ENCODE peak calls at places on chromosomes 16 and 17, in eight cellular contexts. V is right lobe of liver, L is pancreas, D is small intestine, E is SK-N-SH, S is transverse colon, O is gastrocnemius medialis, U is HepG2. F is an unnamed sample.

GRCh38 chr17:38703742-38704644 is 1.1 kb upstream of the MLLT6 start:
- DNase-seq in O (peak; percentile 91), E (peak; percentile 80), L (peak; percentile 93), U (peak; percentile 100), D (peak; percentile 87), V (peak; percentile 92), S (peak; percentile 93), F (peak; percentile 90)

GRCh38 chr17:33072421-33073175 is 81.0 kb downstream of the SPACA3 start:
- DNase-seq in L (no peak), D (no peak), S (no peak), O (no peak), U (no peak), E (no peak), V (no peak), F (no peak)

GRCh38 chr17:18004345-18004744 is 31.7 kb downstream of the DRC3 start:
- DNase-seq in L (no peak), E (no peak), D (no peak), O (no peak), U (no peak), V (no peak), S (no peak), F (no peak)

GRCh38 chr17:64599187-64599676 is 62.9 kb downstream of the SMURF2 start:
- DNase-seq in D (peak; percentile 40), U (no peak), O (no peak), L (no peak), V (no peak), E (no peak), S (peak; percentile 29), F (no peak)

GRCh38 chr16:28982418-28982817 is 2.4 kb upstream of the LAT start:
- DNase-seq in O (no peak), D (no peak), S (no peak), L (peak; percentile 37), U (no peak), E (no peak), V (no peak), F (no peak)

GRCh38 chr16:11744075-11744470 is 1.4 kb upstream of the TXNDC11 start:
- DNase-seq in O (no peak), L (no peak), U (no peak), D (no peak), E (no peak), V (no peak), S (no peak), F (no peak)

GRCh38 chr17:50806141-50806643 is 29.2 kb upstream of the WFIKKN2 start:
- DNase-seq in L (peak; percentile 62), E (no peak), V (peak; percentile 91), U (peak; percentile 73), O (no peak), S (no peak), D (no peak), F (no peak)

GRCh38 chr17:67276075-67276474 is 31.1 kb upstream of the HELZ start:
- DNase-seq in S (no peak), V (no peak), L (no peak), U (peak; percentile 51), O (no peak), E (no peak), D (no peak), F (no peak)

GRCh38 chr16:27617678-27618077 is 67.7 kb downstream of the KATNIP start:
- DNase-seq in U (no peak), V (no peak), L (no peak), S (no peak), D (no peak), E (no peak), O (no peak), F (no peak)

GRCh38 chr17:73695035-73695738 is 50.9 kb upstream of the SDK2 start:
- DNase-seq in E (no peak), L (no peak), O (no peak), S (no peak), V (no peak), D (no peak), U (no peak), F (peak; percentile 48)

GRCh38 chr17:48812001-48812400 is 5.0 kb downstream of the TTLL6 start:
- DNase-seq in V (no peak), U (no peak), L (no peak), D (peak; percentile 58), E (no peak), S (no peak), O (no peak), F (no peak)

GRCh38 chr16:27500801-27501200 is 48.9 kb downstream of the GTF3C1 start:
- DNase-seq in V (no peak), U (no peak), O (no peak), S (no peak), E (no peak), L (no peak), D (no peak), F (no peak)

GRCh38 chr17:63544467-63545301 is 5.6 kb upstream of the DCAF7 start:
- DNase-seq in S (no peak), L (no peak), U (no peak), D (no peak), E (peak; percentile 22), V (peak; percentile 40), O (no peak), F (no peak)

GRCh38 chr17:64632193-64632592 is 29.9 kb downstream of the SMURF2 start:
- DNase-seq in E (no peak), L (no peak), U (no peak), O (no peak), S (no peak), D (no peak), V (no peak), F (no peak)

GRCh38 chr16:71628810-71629209 is 2.8 kb downstream of the MARVELD3 start:
- DNase-seq in S (no peak), D (peak; percentile 24), V (no peak), E (no peak), O (no peak), U (no peak), L (peak; percentile 42), F (no peak)

GRCh38 chr17:45006927-45007461 is 38.9 kb upstream of the C1QL1 start:
- DNase-seq in U (no peak), V (no peak), S (no peak), E (peak; percentile 50), L (no peak), O (no peak), D (no peak), F (no peak)

GRCh38 chr17:35214631-35215273 is 20.6 kb upstream of the SLC35G3 start:
- DNase-seq in U (no peak), E (no peak), S (no peak), V (no peak), D (peak; percentile 11), O (no peak), L (no peak), F (no peak)

GRCh38 chr17:14318109-14318905 is 17.4 kb downstream of the HS3ST3B1 start:
- DNase-seq in S (no peak), L (no peak), U (no peak), V (no peak), D (no peak), O (no peak), E (no peak), F (no peak)

DNA sequence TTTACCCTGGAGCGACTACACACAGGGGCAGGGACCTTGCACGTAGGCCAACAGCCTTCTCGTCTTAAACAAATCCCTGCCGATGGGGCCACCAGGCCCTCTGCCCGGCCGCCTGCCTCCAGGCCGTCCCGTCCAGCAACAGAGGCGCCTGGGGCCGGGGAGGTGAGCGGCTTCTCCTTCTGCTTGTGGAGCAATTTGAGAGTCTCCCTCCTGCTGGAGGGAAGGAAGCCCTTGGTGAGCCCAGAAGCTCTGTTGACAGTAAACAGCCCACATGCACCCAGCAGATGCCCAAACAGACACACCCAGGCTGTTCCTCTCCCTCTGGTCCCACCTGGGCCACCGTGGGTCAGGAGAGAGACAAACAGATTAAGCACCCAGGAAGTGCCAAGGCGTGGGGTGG is 8.1 kb downstream of the SLC43A2 start:
- DNase-seq in U (no peak), V (no peak), E (no peak), S (no peak), L (no peak), D (no peak), O (no peak), F (no peak)
- H3K4me1 ChIP-seq in U (peaks cover 42% of the 10 kb centered on the region), V (no peaks in the 10 kb centered on the region), E (no peaks in the 10 kb centered on the region), S (peaks cover 8% of the 10 kb centered on the region), L (no peaks in the 10 kb centered on the region), D (peaks cover 2% of the 10 kb centered on the region), O (peaks cover 4% of the 10 kb centered on the region), F (peaks cover 17% of the 10 kb centered on the region)

DNA sequence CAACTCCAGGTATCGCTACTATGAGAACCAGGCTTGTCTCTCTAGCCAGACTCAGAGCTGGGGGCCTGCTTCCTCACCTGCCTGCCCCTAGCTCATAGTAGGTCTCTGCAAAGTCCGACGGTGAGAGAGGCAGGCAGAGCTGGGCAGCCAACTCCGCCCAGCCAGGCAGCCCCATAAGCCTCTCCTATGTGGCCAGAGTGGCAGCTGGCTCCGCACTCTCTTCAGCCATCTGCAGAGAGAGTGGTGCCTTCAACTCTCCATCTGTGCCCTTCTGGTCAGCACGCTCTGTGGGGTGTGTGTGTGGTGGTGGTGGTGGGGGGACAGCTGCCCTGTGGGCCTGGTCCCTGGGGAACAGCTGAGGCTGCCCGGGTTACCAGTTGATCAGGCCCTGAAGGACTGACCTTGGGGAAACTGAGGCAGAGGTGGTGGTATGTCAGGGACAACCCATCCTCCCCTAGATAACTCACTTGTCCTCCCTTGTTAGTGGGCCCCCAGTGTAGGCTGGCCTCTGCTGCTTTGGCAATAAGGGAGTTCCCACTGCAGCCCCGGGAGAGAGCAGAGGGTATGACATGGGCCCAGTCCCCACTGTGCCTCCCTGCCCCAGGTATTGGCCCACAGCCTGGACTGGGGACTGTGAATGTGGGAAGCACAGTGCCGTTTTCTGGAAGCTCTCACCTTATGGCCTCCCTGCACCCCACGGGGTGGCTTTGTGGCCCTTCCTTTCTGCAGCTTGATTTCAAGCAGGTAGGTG is 1.8 kb upstream of the ADGRG1 start:
- DNase-seq in D (no peak), L (peak; percentile 31), U (no peak), V (no peak), E (no peak), O (no peak), S (no peak), F (no peak)
- H3K4me1 ChIP-seq in D (no peaks in the 10 kb centered on the region), L (peaks cover 24% of the 10 kb centered on the region), U (peaks cover 46% of the 10 kb centered on the region), V (no peaks in the 10 kb centered on the region), E (peaks cover 16% of the 10 kb centered on the region), O (no peaks in the 10 kb centered on the region), S (peaks cover 18% of the 10 kb centered on the region), F (peaks cover 80% of the 10 kb centered on the region)

GRCh38 chr16:79393564-79393963 is 207.0 kb downstream of the MAF start:
- DNase-seq in D (no peak), L (no peak), E (no peak), O (no peak), V (no peak), U (no peak), S (no peak), F (no peak)

GRCh38 chr16:79395631-79396030 is 204.9 kb downstream of the MAF start:
- DNase-seq in D (no peak), S (no peak), O (no peak), E (no peak), L (no peak), U (no peak), V (no peak), F (no peak)

GRCh38 chr16:79391395-79391794 is 209.1 kb downstream of the MAF start:
- DNase-seq in V (no peak), S (no peak), U (no peak), E (no peak), O (no peak), D (no peak), L (no peak), F (no peak)

GRCh38 chr16:79392081-79392480 is 208.5 kb downstream of the MAF start:
- DNase-seq in V (no peak), E (no peak), O (no peak), D (no peak), L (no peak), U (no peak), S (no peak), F (no peak)

GRCh38 chr16:79393121-79393520 is 207.4 kb downstream of the MAF start:
- DNase-seq in L (no peak), E (no peak), U (no peak), O (no peak), D (no peak), S (no peak), V (no peak), F (no peak)
- H3K4me1 ChIP-seq in L (no peaks in the 10 kb centered on the region), E (no peaks in the 10 kb centered on the region), U (no peaks in the 10 kb centered on the region), O (peaks cover 7% of the 10 kb centered on the region), D (no peaks in the 10 kb centered on the region), S (no peaks in the 10 kb centered on the region), V (no peaks in the 10 kb centered on the region), F (no peaks in the 10 kb centered on the region)

GRCh38 chr17:76691379-76692191 is 19.2 kb downstream of the MXRA7 start:
- DNase-seq in V (no peak), S (no peak), D (no peak), U (peak; percentile 86), L (no peak), O (no peak), E (no peak), F (no peak)
- H3K4me1 ChIP-seq in V (no peaks in the 10 kb centered on the region), S (peaks cover 24% of the 10 kb centered on the region), D (no peaks in the 10 kb centered on the region), U (peaks cover 92% of the 10 kb centered on the region), L (peaks cover 6% of the 10 kb centered on the region), O (peaks cover 50% of the 10 kb centered on the region), E (no peaks in the 10 kb centered on the region), F (peaks cover 51% of the 10 kb centered on the region)